ENCODE peak calls at places on chromosomes 5 and 9, in six cellular contexts. One of them, this sample, is unnamed. For H3K4me1, the result is how much of the 10 kb centered on the place peaks cover.

GRCh38 chr9:74979844-74980243 is 27.1 kb upstream of the C9orf40 start:
- DNase-seq in sigmoid colon: no peak
- DNase-seq in K562: no peak
- DNase-seq in prostate gland: no peak
- DNase-seq in HCT116: no peak
- DNase-seq in transverse colon: no peak
- DNase-seq in this sample: no peak

GRCh38 chr5:134242146-134242545 is 16.3 kb upstream of the PPP2CA start:
- DNase-seq in transverse colon: peak
- DNase-seq in prostate gland: no peak
- DNase-seq in K562: peak
- DNase-seq in sigmoid colon: peak
- DNase-seq in HCT116: no peak
- DNase-seq in this sample: no peak

GRCh38 chr5:131496400-131496713 is 138.7 kb downstream of the RAPGEF6 start:
- DNase-seq in K562: no peak
- DNase-seq in sigmoid colon: no peak
- DNase-seq in prostate gland: no peak
- DNase-seq in transverse colon: no peak
- DNase-seq in HCT116: no peak
- DNase-seq in this sample: no peak

GRCh38 chr5:175717837-175718236 is 60.0 kb downstream of the HRH2 start:
- DNase-seq in sigmoid colon: no peak
- DNase-seq in prostate gland: no peak
- DNase-seq in transverse colon: no peak
- DNase-seq in K562: no peak
- DNase-seq in HCT116: no peak
- DNase-seq in this sample: no peak

GRCh38 chr9:129570450-129571297 is 50.2 kb downstream of the C9orf50 start:
- DNase-seq in prostate gland: peak
- DNase-seq in sigmoid colon: peak
- DNase-seq in K562: peak
- DNase-seq in transverse colon: peak
- DNase-seq in HCT116: peak
- DNase-seq in this sample: no peak

GRCh38 chr5:16777432-16777831 is 158.7 kb downstream of the MYO10 start:
- DNase-seq in prostate gland: no peak
- DNase-seq in HCT116: no peak
- DNase-seq in transverse colon: no peak
- DNase-seq in K562: no peak
- DNase-seq in sigmoid colon: no peak
- DNase-seq in this sample: no peak

GRCh38 chr9:74379718-74380117 is 117.4 kb upstream of the RORB start:
- DNase-seq in transverse colon: no peak
- DNase-seq in prostate gland: peak
- DNase-seq in sigmoid colon: no peak
- DNase-seq in K562: peak
- DNase-seq in HCT116: peak
- DNase-seq in this sample: no peak

GRCh38 chr5:79173626-79174025 is 62.0 kb downstream of the BHMT start:
- DNase-seq in sigmoid colon: no peak
- DNase-seq in transverse colon: no peak
- DNase-seq in K562: no peak
- DNase-seq in HCT116: no peak
- DNase-seq in prostate gland: peak
- DNase-seq in this sample: no peak

GRCh38 chr5:132365213-132365612 is 4.3 kb upstream of the SLC22A5 start:
- DNase-seq in prostate gland: no peak
- DNase-seq in sigmoid colon: no peak
- DNase-seq in transverse colon: no peak
- DNase-seq in HCT116: peak
- DNase-seq in K562: peak
- DNase-seq in this sample: no peak

GRCh38 chr5:77175235-77175634 is 35.2 kb upstream of the PDE8B start:
- DNase-seq in prostate gland: no peak
- DNase-seq in sigmoid colon: no peak
- DNase-seq in transverse colon: no peak
- DNase-seq in HCT116: no peak
- DNase-seq in K562: no peak
- DNase-seq in this sample: no peak

GRCh38 chr5:148805323-148806290 is 20.8 kb upstream of the ADRB2 start:
- DNase-seq in transverse colon: no peak
- DNase-seq in prostate gland: no peak
- DNase-seq in K562: peak
- DNase-seq in HCT116: no peak
- DNase-seq in sigmoid colon: no peak
- DNase-seq in this sample: peak

GRCh38 chr5:159886312-159886711 is 30.0 kb upstream of the ADRA1B start:
- DNase-seq in prostate gland: no peak
- DNase-seq in HCT116: no peak
- DNase-seq in K562: no peak
- DNase-seq in transverse colon: no peak
- DNase-seq in sigmoid colon: no peak
- DNase-seq in this sample: no peak

GRCh38 chr5:174022384-174023095 is 23.0 kb upstream of the NSG2 start:
- DNase-seq in HCT116: no peak
- DNase-seq in K562: no peak
- DNase-seq in sigmoid colon: no peak
- DNase-seq in prostate gland: no peak
- DNase-seq in transverse colon: no peak
- DNase-seq in this sample: no peak

GRCh38 chr9:133735894-133736293 is 2.3 kb downstream of the SARDH start:
- DNase-seq in HCT116: no peak
- DNase-seq in transverse colon: no peak
- DNase-seq in sigmoid colon: no peak
- DNase-seq in prostate gland: no peak
- DNase-seq in K562: no peak
- DNase-seq in this sample: no peak

GRCh38 chr5:131679911-131680310 is 44.9 kb upstream of the RAPGEF6 start:
- DNase-seq in sigmoid colon: no peak
- DNase-seq in prostate gland: no peak
- DNase-seq in transverse colon: no peak
- DNase-seq in K562: no peak
- DNase-seq in HCT116: no peak
- DNase-seq in this sample: no peak

GRCh38 chr5:112174959-112175594 is 244.0 kb downstream of the EPB41L4A start:
- DNase-seq in HCT116: peak
- DNase-seq in transverse colon: no peak
- DNase-seq in sigmoid colon: no peak
- DNase-seq in K562: peak
- DNase-seq in prostate gland: peak
- DNase-seq in this sample: no peak

GRCh38 chr5:14871573-14872069 is at the start of gene ANKH:
- DNase-seq in K562: peak
- DNase-seq in sigmoid colon: peak
- DNase-seq in HCT116: peak
- DNase-seq in prostate gland: peak
- DNase-seq in transverse colon: peak
- DNase-seq in this sample: peak

GRCh38 chr5:43997647-43998251 is 391.5 kb downstream of the FGF10 start:
- DNase-seq in sigmoid colon: no peak
- DNase-seq in transverse colon: no peak
- DNase-seq in HCT116: no peak
- DNase-seq in K562: no peak
- DNase-seq in prostate gland: no peak
- DNase-seq in this sample: no peak

GRCh38 chr5:114857951-114858401 is 311.7 kb downstream of the TRIM36 start:
- DNase-seq in prostate gland: no peak
- DNase-seq in transverse colon: no peak
- DNase-seq in K562: no peak
- DNase-seq in sigmoid colon: no peak
- DNase-seq in HCT116: no peak
- DNase-seq in this sample: peak

GRCh38 chr9:126883636-126884035 is 23.2 kb downstream of the ZBTB34 start:
- DNase-seq in HCT116: no peak
- DNase-seq in sigmoid colon: no peak
- DNase-seq in prostate gland: no peak
- DNase-seq in transverse colon: no peak
- DNase-seq in K562: peak
- DNase-seq in this sample: peak

GRCh38 chr9:125296843-125297372 is 35.3 kb downstream of the GAPVD1 start:
- DNase-seq in K562: no peak
- DNase-seq in sigmoid colon: no peak
- DNase-seq in prostate gland: peak
- DNase-seq in HCT116: no peak
- DNase-seq in transverse colon: no peak
- DNase-seq in this sample: no peak

GRCh38 chr5:603081-603998 is 8.8 kb upstream of the CEP72 start:
- DNase-seq in prostate gland: no peak
- DNase-seq in sigmoid colon: peak
- DNase-seq in K562: no peak
- DNase-seq in HCT116: no peak
- DNase-seq in transverse colon: no peak
- DNase-seq in this sample: peak

GRCh38 chr5:118937393-118938061 is 50.8 kb downstream of the DTWD2 start:
- DNase-seq in transverse colon: no peak
- DNase-seq in prostate gland: no peak
- DNase-seq in sigmoid colon: no peak
- DNase-seq in K562: no peak
- DNase-seq in HCT116: no peak
- DNase-seq in this sample: no peak

GRCh38 chr5:176474476-176474875 is 26.3 kb downstream of the FAF2 start:
- DNase-seq in prostate gland: no peak
- DNase-seq in HCT116: no peak
- DNase-seq in transverse colon: no peak
- DNase-seq in K562: peak
- DNase-seq in sigmoid colon: no peak
- DNase-seq in this sample: no peak

GRCh38 chr5:57772512-57772911 is 289.9 kb upstream of the ACTBL2 start:
- DNase-seq in sigmoid colon: no peak
- DNase-seq in HCT116: no peak
- DNase-seq in prostate gland: no peak
- DNase-seq in transverse colon: no peak
- DNase-seq in K562: no peak
- DNase-seq in this sample: no peak

GRCh38 chr5:38845555-38846378 is at the start of gene OSMR:
- DNase-seq in transverse colon: peak
- DNase-seq in K562: peak
- DNase-seq in HCT116: peak
- DNase-seq in sigmoid colon: peak
- DNase-seq in prostate gland: peak
- DNase-seq in this sample: peak
- TF ChIP-seq POLR2A in transverse colon: peak
- TF ChIP-seq POLR2A in K562: no peak
- TF ChIP-seq POLR2A in HCT116: peak
- TF ChIP-seq POLR2A in sigmoid colon: peak
- TF ChIP-seq POLR2A in prostate gland: peak
- TF ChIP-seq POLR2A in this sample: no peak

GRCh38 chr5:168916266-168916665 is 337.1 kb upstream of the PANK3 start:
- DNase-seq in K562: no peak
- DNase-seq in HCT116: no peak
- DNase-seq in transverse colon: peak
- DNase-seq in sigmoid colon: peak
- DNase-seq in prostate gland: no peak
- DNase-seq in this sample: peak

GRCh38 chr5:168910874-168911273 is 331.7 kb upstream of the PANK3 start:
- DNase-seq in prostate gland: no peak
- DNase-seq in sigmoid colon: no peak
- DNase-seq in HCT116: no peak
- DNase-seq in transverse colon: no peak
- DNase-seq in K562: no peak
- DNase-seq in this sample: no peak

GRCh38 chr5:168920019-168920813 is 341.0 kb upstream of the PANK3 start:
- DNase-seq in sigmoid colon: no peak
- DNase-seq in K562: no peak
- DNase-seq in prostate gland: no peak
- DNase-seq in HCT116: no peak
- DNase-seq in transverse colon: no peak
- DNase-seq in this sample: no peak

GRCh38 chr5:168917947-168918600 is 338.9 kb upstream of the PANK3 start:
- DNase-seq in prostate gland: no peak
- DNase-seq in sigmoid colon: no peak
- DNase-seq in K562: no peak
- DNase-seq in HCT116: no peak
- DNase-seq in transverse colon: no peak
- DNase-seq in this sample: no peak

GRCh38 chr5:168916852-168917251 is 337.7 kb upstream of the PANK3 start:
- DNase-seq in prostate gland: no peak
- DNase-seq in K562: no peak
- DNase-seq in HCT116: no peak
- DNase-seq in transverse colon: no peak
- DNase-seq in sigmoid colon: no peak
- DNase-seq in this sample: no peak
- TF ChIP-seq POLR2AphosphoS5 in prostate gland: no peak
- TF ChIP-seq POLR2AphosphoS5 in K562: no peak
- TF ChIP-seq POLR2AphosphoS5 in HCT116: no peak
- TF ChIP-seq POLR2AphosphoS5 in transverse colon: no peak
- TF ChIP-seq POLR2AphosphoS5 in sigmoid colon: no peak
- TF ChIP-seq POLR2AphosphoS5 in this sample: no peak

GRCh38 chr9:128104171-128104618 is 23.3 kb downstream of the PTGES2 start:
- DNase-seq in HCT116: no peak
- DNase-seq in K562: no peak
- DNase-seq in prostate gland: no peak
- DNase-seq in transverse colon: peak
- DNase-seq in sigmoid colon: no peak
- DNase-seq in this sample: peak
- H3K4me1 ChIP-seq in HCT116: under half
- H3K4me1 ChIP-seq in K562: under half
- H3K4me1 ChIP-seq in prostate gland: under half
- H3K4me1 ChIP-seq in transverse colon: under half
- H3K4me1 ChIP-seq in sigmoid colon: under half
- H3K4me1 ChIP-seq in this sample: half or more

DNA sequence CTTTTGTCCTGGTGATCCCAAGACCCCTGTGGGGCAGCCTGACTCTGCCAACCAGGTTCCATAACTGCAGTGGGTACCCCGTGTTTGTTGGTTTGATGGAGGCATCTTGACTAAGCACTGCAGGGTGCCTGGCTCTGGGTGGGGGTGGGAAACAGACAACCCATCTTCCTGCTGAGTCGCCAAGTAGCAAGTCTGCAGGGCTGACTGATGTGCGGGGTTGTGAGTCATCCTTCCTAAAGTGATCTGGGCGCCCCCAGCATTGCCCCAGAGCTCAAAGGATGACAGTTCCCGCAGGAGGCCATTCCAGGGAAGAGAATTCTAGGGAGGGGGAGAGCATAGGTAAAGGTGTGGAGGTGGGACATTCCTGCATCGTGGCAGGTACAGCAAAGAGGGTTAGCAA is 23.5 kb downstream of the DAB2IP start:
- DNase-seq in K562: no peak
- DNase-seq in HCT116: no peak
- DNase-seq in transverse colon: no peak
- DNase-seq in prostate gland: no peak
- DNase-seq in sigmoid colon: no peak
- DNase-seq in this sample: peak
- TF ChIP-seq POLR2A in K562: no peak
- TF ChIP-seq POLR2A in HCT116: no peak
- TF ChIP-seq POLR2A in transverse colon: no peak
- TF ChIP-seq POLR2A in prostate gland: no peak
- TF ChIP-seq POLR2A in sigmoid colon: no peak
- TF ChIP-seq POLR2A in this sample: no peak

DNA sequence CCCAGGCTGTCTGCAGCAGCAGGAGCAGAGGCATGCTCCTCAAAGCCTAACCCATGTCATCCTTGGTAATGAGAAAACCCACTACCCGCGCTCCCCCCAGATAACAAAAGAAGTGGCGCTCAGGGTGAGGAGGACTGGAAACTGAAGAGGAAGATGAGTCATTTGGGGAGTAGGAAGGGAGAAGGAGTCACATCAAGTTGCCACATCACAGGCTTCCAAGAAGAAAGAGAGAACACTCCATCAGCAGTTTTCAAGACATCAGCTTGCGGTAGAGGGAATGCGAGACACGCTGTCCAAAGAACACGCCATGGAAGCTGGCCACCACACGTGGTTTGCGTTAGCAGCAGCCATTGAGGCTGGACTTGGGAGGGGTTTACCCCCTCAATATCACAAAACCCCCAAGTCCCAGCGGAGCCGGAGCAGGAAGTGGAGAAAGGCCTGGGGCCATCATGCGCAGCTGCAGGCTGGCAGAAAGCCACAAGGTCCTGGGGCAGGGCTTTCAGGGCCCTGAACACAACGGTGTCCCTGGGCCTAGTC is 41.5 kb downstream of the SH3PXD2B start:
- DNase-seq in transverse colon: peak
- DNase-seq in K562: no peak
- DNase-seq in HCT116: no peak
- DNase-seq in sigmoid colon: peak
- DNase-seq in prostate gland: no peak
- DNase-seq in this sample: peak
- TF ChIP-seq POLR2AphosphoS5 in transverse colon: peak
- TF ChIP-seq POLR2AphosphoS5 in K562: no peak
- TF ChIP-seq POLR2AphosphoS5 in HCT116: no peak
- TF ChIP-seq POLR2AphosphoS5 in sigmoid colon: peak
- TF ChIP-seq POLR2AphosphoS5 in prostate gland: no peak
- TF ChIP-seq POLR2AphosphoS5 in this sample: peak

This sample was measured in spleen.